ENCODE peak calls at places on chromosomes 5 and 9, in four cellular contexts. A is NCI-H2081, U is DMS 273 treated with DMSO at 0.1 percent for 48 hours, N is hippocampal formation. K is an unnamed sample.

GRCh38 chr5:176373100-176373818 is 8.0 kb downstream of the ARL10 start:
- DNase-seq in A (no peak), U (no peak), N (no peak), K (no peak)

GRCh38 chr5:26259081-26259480 is 779.3 kb downstream of the CDH9 start:
- DNase-seq in A (no peak), U (no peak), N (peak; percentile 28), K (no peak)

GRCh38 chr9:88646539-88646938 is 111.6 kb downstream of the NXNL2 start:
- DNase-seq in A (no peak), U (no peak), N (no peak), K (no peak)

GRCh38 chr9:122302541-122302940 is 37.9 kb downstream of the MRRF start:
- DNase-seq in A (no peak), U (no peak), N (no peak), K (no peak)

GRCh38 chr9:126055386-126055785 is 271.2 kb upstream of the MVB12B start:
- DNase-seq in A (no peak), U (no peak), N (no peak), K (no peak)

GRCh38 chr9:113154471-113154870 is 3.7 kb downstream of the SLC31A2 start:
- DNase-seq in A (no peak), U (no peak), N (no peak), K (no peak)

GRCh38 chr5:133373121-133373870 is 239.0 kb downstream of the FSTL4 start:
- DNase-seq in A (no peak), U (no peak), N (no peak), K (no peak)

GRCh38 chr9:77085416-77085815 is 66.0 kb downstream of the FOXB2 start:
- DNase-seq in A (no peak), U (no peak), N (no peak), K (no peak)

GRCh38 chr5:75886706-75887105 is 169.5 kb upstream of the POC5 start:
- DNase-seq in A (no peak), U (no peak), N (no peak), K (no peak)

GRCh38 chr5:180718810-180719453 is 20.9 kb downstream of the OR2Y1 start:
- DNase-seq in A (no peak), U (no peak), N (peak; percentile 2), K (no peak)

GRCh38 chr5:123844873-123845272 is 332.9 kb downstream of the CSNK1G3 start:
- DNase-seq in A (no peak), U (no peak), N (no peak), K (no peak)

GRCh38 chr9:95570150-95570549 is 53.4 kb upstream of the PTCH1 start:
- DNase-seq in A (no peak), U (no peak), N (no peak), K (no peak)

GRCh38 chr5:133196441-133197085 is 144.8 kb downstream of the HSPA4 start:
- DNase-seq in A (no peak), U (no peak), N (no peak), K (no peak)

GRCh38 chr9:11038956-11039355 is 426.2 kb upstream of the PTPRD start:
- DNase-seq in A (no peak), U (no peak), N (no peak), K (no peak)

GRCh38 chr9:132837501-132838268 is 40.4 kb downstream of the AK8 start:
- DNase-seq in A (no peak), U (no peak), N (no peak), K (no peak)

GRCh38 chr9:101465330-101465915 is 29.8 kb upstream of the ALDOB start:
- DNase-seq in A (peak; percentile 23), U (peak; percentile 32), N (peak; percentile 44), K (no peak)

GRCh38 chr5:89996892-89997291 is 412.7 kb downstream of the CETN3 start:
- DNase-seq in A (no peak), U (no peak), N (no peak), K (no peak)

GRCh38 chr9:103078581-103078980 is 83.4 kb downstream of the CYLC2 start:
- DNase-seq in A (no peak), U (no peak), N (no peak), K (no peak)

GRCh38 chr5:167352801-167353200 is 938.6 kb upstream of the WWC1 start:
- DNase-seq in A (no peak), U (no peak), N (no peak), K (no peak)

K was measured in GDM1.